ENCODE peak calls at places on chromosomes 5 and 9, in four cellular contexts. One of them, this sample, is unnamed.

GRCh38 chr5:107361945-107362344 is 308.8 kb downstream of the EFNA5 start:
- DNase-seq in amniotic stem cell: no peak
- DNase-seq in AG09309: peak
- DNase-seq in cardiac fibroblast: peak
- DNase-seq in this sample: peak

GRCh38 chr9:135500071-135500524 is 384 bp upstream of the MRPS2 start:
- DNase-seq in amniotic stem cell: no peak
- DNase-seq in AG09309: no peak
- DNase-seq in cardiac fibroblast: peak
- DNase-seq in this sample: no peak

GRCh38 chr5:179187681-179188575 is 127.8 kb downstream of the ZNF354C start:
- DNase-seq in amniotic stem cell: no peak
- DNase-seq in AG09309: no peak
- DNase-seq in cardiac fibroblast: no peak
- DNase-seq in this sample: no peak

GRCh38 chr5:76718381-76718832 is 2.5 kb downstream of the F2R start:
- DNase-seq in amniotic stem cell: no peak
- DNase-seq in AG09309: no peak
- DNase-seq in cardiac fibroblast: peak
- DNase-seq in this sample: no peak

GRCh38 chr9:124934290-124934689 is 6.6 kb downstream of the GOLGA1 start:
- DNase-seq in amniotic stem cell: no peak
- DNase-seq in AG09309: peak
- DNase-seq in cardiac fibroblast: peak
- DNase-seq in this sample: peak

GRCh38 chr9:1939926-1940368 is 75.2 kb upstream of the SMARCA2 start:
- DNase-seq in amniotic stem cell: no peak
- DNase-seq in AG09309: no peak
- DNase-seq in cardiac fibroblast: peak
- DNase-seq in this sample: no peak

GRCh38 chr5:177430146-177430951 is 3.9 kb downstream of the GRK6 start:
- DNase-seq in amniotic stem cell: no peak
- DNase-seq in AG09309: no peak
- DNase-seq in cardiac fibroblast: no peak
- DNase-seq in this sample: no peak

GRCh38 chr9:130824616-130825015 is 10.4 kb upstream of the ABL1 start:
- DNase-seq in amniotic stem cell: no peak
- DNase-seq in AG09309: no peak
- DNase-seq in cardiac fibroblast: no peak
- DNase-seq in this sample: no peak

GRCh38 chr9:134136117-134136996 is 475 bp downstream of the WDR5 start:
- DNase-seq in amniotic stem cell: no peak
- DNase-seq in AG09309: no peak
- DNase-seq in cardiac fibroblast: peak
- DNase-seq in this sample: no peak

GRCh38 chr9:32405506-32405905 is 21.1 kb downstream of the ACO1 start:
- DNase-seq in amniotic stem cell: no peak
- DNase-seq in AG09309: no peak
- DNase-seq in cardiac fibroblast: no peak
- DNase-seq in this sample: no peak

GRCh38 chr9:114434878-114435311 is 47.1 kb upstream of the AKNA start:
- DNase-seq in amniotic stem cell: no peak
- DNase-seq in AG09309: no peak
- DNase-seq in cardiac fibroblast: peak
- DNase-seq in this sample: no peak

GRCh38 chr5:37837101-37838032 is 2.5 kb downstream of the GDNF start:
- DNase-seq in amniotic stem cell: peak
- DNase-seq in AG09309: no peak
- DNase-seq in cardiac fibroblast: peak
- DNase-seq in this sample: no peak